ENCODE peak calls at places on chromosomes 12 and 14, in eight cellular contexts. One of them, this sample, is unnamed.

GRCh38 chr14:95886366-95886765 is 9.7 kb downstream of the TUNAR start:
- DNase-seq in stimulated activated CD8-positive, alpha-beta memory T cell treated with anti-CD3 and anti-CD28 coated beads, Interleukin-15, amount 100 ng/mL, for 48 hours: no peak
- DNase-seq in CD4-positive, alpha-beta T cell: no peak
- DNase-seq in fibroblast of pulmonary artery: no peak
- DNase-seq in RWPE1: no peak
- DNase-seq in CD8-positive, alpha-beta T cell: no peak
- DNase-seq in upper lobe of right lung: no peak
- DNase-seq in CMK: no peak
- DNase-seq in this sample: no peak

GRCh38 chr14:92959761-92960680 is 37.1 kb downstream of the CHGA start:
- DNase-seq in stimulated activated CD8-positive, alpha-beta memory T cell treated with anti-CD3 and anti-CD28 coated beads, Interleukin-15, amount 100 ng/mL, for 48 hours: no peak
- DNase-seq in CD4-positive, alpha-beta T cell: no peak
- DNase-seq in fibroblast of pulmonary artery: no peak
- DNase-seq in RWPE1: no peak
- DNase-seq in CD8-positive, alpha-beta T cell: no peak
- DNase-seq in upper lobe of right lung: no peak
- DNase-seq in CMK: no peak
- DNase-seq in this sample: no peak

GRCh38 chr12:52370906-52371608 is 3.8 kb upstream of the KRT85 start:
- DNase-seq in stimulated activated CD8-positive, alpha-beta memory T cell treated with anti-CD3 and anti-CD28 coated beads, Interleukin-15, amount 100 ng/mL, for 48 hours: no peak
- DNase-seq in CD4-positive, alpha-beta T cell: no peak
- DNase-seq in fibroblast of pulmonary artery: peak; percentile 76
- DNase-seq in RWPE1: no peak
- DNase-seq in CD8-positive, alpha-beta T cell: no peak
- DNase-seq in upper lobe of right lung: no peak
- DNase-seq in CMK: no peak
- DNase-seq in this sample: peak; percentile 30

GRCh38 chr12:12731178-12731577 is 14.0 kb downstream of the CDKN1B start:
- DNase-seq in stimulated activated CD8-positive, alpha-beta memory T cell treated with anti-CD3 and anti-CD28 coated beads, Interleukin-15, amount 100 ng/mL, for 48 hours: no peak
- DNase-seq in CD4-positive, alpha-beta T cell: no peak
- DNase-seq in fibroblast of pulmonary artery: no peak
- DNase-seq in RWPE1: no peak
- DNase-seq in CD8-positive, alpha-beta T cell: no peak
- DNase-seq in upper lobe of right lung: no peak
- DNase-seq in CMK: no peak
- DNase-seq in this sample: no peak

GRCh38 chr12:112868459-112869041 is 38.2 kb upstream of the OAS1 start:
- DNase-seq in stimulated activated CD8-positive, alpha-beta memory T cell treated with anti-CD3 and anti-CD28 coated beads, Interleukin-15, amount 100 ng/mL, for 48 hours: no peak
- DNase-seq in CD4-positive, alpha-beta T cell: no peak
- DNase-seq in fibroblast of pulmonary artery: no peak
- DNase-seq in RWPE1: peak; percentile 22
- DNase-seq in CD8-positive, alpha-beta T cell: no peak
- DNase-seq in upper lobe of right lung: no peak
- DNase-seq in CMK: no peak
- DNase-seq in this sample: peak; percentile 54

GRCh38 chr14:28901631-28902030 is 135.0 kb downstream of the FOXG1 start:
- DNase-seq in stimulated activated CD8-positive, alpha-beta memory T cell treated with anti-CD3 and anti-CD28 coated beads, Interleukin-15, amount 100 ng/mL, for 48 hours: no peak
- DNase-seq in CD4-positive, alpha-beta T cell: no peak
- DNase-seq in fibroblast of pulmonary artery: no peak
- DNase-seq in RWPE1: no peak
- DNase-seq in CD8-positive, alpha-beta T cell: no peak
- DNase-seq in upper lobe of right lung: no peak
- DNase-seq in CMK: no peak
- DNase-seq in this sample: no peak

GRCh38 chr14:65769151-65769550 is 356.6 kb downstream of the FUT8 start:
- DNase-seq in stimulated activated CD8-positive, alpha-beta memory T cell treated with anti-CD3 and anti-CD28 coated beads, Interleukin-15, amount 100 ng/mL, for 48 hours: no peak
- DNase-seq in CD4-positive, alpha-beta T cell: no peak
- DNase-seq in fibroblast of pulmonary artery: no peak
- DNase-seq in RWPE1: no peak
- DNase-seq in CD8-positive, alpha-beta T cell: no peak
- DNase-seq in upper lobe of right lung: no peak
- DNase-seq in CMK: no peak
- DNase-seq in this sample: no peak

GRCh38 chr12:52871291-52871961 is 22.6 kb upstream of the KRT78 start:
- DNase-seq in stimulated activated CD8-positive, alpha-beta memory T cell treated with anti-CD3 and anti-CD28 coated beads, Interleukin-15, amount 100 ng/mL, for 48 hours: no peak
- DNase-seq in CD4-positive, alpha-beta T cell: no peak
- DNase-seq in fibroblast of pulmonary artery: peak; percentile 66
- DNase-seq in RWPE1: peak; percentile 93
- DNase-seq in CD8-positive, alpha-beta T cell: no peak
- DNase-seq in upper lobe of right lung: no peak
- DNase-seq in CMK: no peak
- DNase-seq in this sample: peak; percentile 58

GRCh38 chr12:52267266-52267665 is 7.2 kb upstream of the KRT86 start:
- DNase-seq in stimulated activated CD8-positive, alpha-beta memory T cell treated with anti-CD3 and anti-CD28 coated beads, Interleukin-15, amount 100 ng/mL, for 48 hours: no peak
- DNase-seq in CD4-positive, alpha-beta T cell: no peak
- DNase-seq in fibroblast of pulmonary artery: no peak
- DNase-seq in RWPE1: no peak
- DNase-seq in CD8-positive, alpha-beta T cell: no peak
- DNase-seq in upper lobe of right lung: no peak
- DNase-seq in CMK: no peak
- DNase-seq in this sample: no peak

GRCh38 chr12:125797421-125798175 is 732.4 kb downstream of the AACS start:
- DNase-seq in stimulated activated CD8-positive, alpha-beta memory T cell treated with anti-CD3 and anti-CD28 coated beads, Interleukin-15, amount 100 ng/mL, for 48 hours: no peak
- DNase-seq in CD4-positive, alpha-beta T cell: no peak
- DNase-seq in fibroblast of pulmonary artery: no peak
- DNase-seq in RWPE1: no peak
- DNase-seq in CD8-positive, alpha-beta T cell: no peak
- DNase-seq in upper lobe of right lung: no peak
- DNase-seq in CMK: no peak
- DNase-seq in this sample: no peak

GRCh38 chr14:56189306-56189705 is 71.1 kb downstream of the PELI2 start:
- DNase-seq in stimulated activated CD8-positive, alpha-beta memory T cell treated with anti-CD3 and anti-CD28 coated beads, Interleukin-15, amount 100 ng/mL, for 48 hours: no peak
- DNase-seq in CD4-positive, alpha-beta T cell: no peak
- DNase-seq in fibroblast of pulmonary artery: peak; percentile 78
- DNase-seq in RWPE1: peak; percentile 83
- DNase-seq in CD8-positive, alpha-beta T cell: no peak
- DNase-seq in upper lobe of right lung: no peak
- DNase-seq in CMK: no peak
- DNase-seq in this sample: peak; percentile 36

GRCh38 chr14:67285876-67286452 is 44.7 kb downstream of the PALS1 start:
- DNase-seq in stimulated activated CD8-positive, alpha-beta memory T cell treated with anti-CD3 and anti-CD28 coated beads, Interleukin-15, amount 100 ng/mL, for 48 hours: no peak
- DNase-seq in CD4-positive, alpha-beta T cell: no peak
- DNase-seq in fibroblast of pulmonary artery: peak; percentile 76
- DNase-seq in RWPE1: peak; percentile 34
- DNase-seq in CD8-positive, alpha-beta T cell: no peak
- DNase-seq in upper lobe of right lung: no peak
- DNase-seq in CMK: no peak
- DNase-seq in this sample: peak; percentile 77

GRCh38 chr12:129520736-129521135 is 383.1 kb downstream of the TMEM132D start:
- DNase-seq in stimulated activated CD8-positive, alpha-beta memory T cell treated with anti-CD3 and anti-CD28 coated beads, Interleukin-15, amount 100 ng/mL, for 48 hours: no peak
- DNase-seq in CD4-positive, alpha-beta T cell: no peak
- DNase-seq in fibroblast of pulmonary artery: no peak
- DNase-seq in RWPE1: no peak
- DNase-seq in CD8-positive, alpha-beta T cell: no peak
- DNase-seq in upper lobe of right lung: no peak
- DNase-seq in CMK: no peak
- DNase-seq in this sample: no peak

GRCh38 chr12:110338754-110339153 is 57.7 kb downstream of the ATP2A2 start:
- DNase-seq in stimulated activated CD8-positive, alpha-beta memory T cell treated with anti-CD3 and anti-CD28 coated beads, Interleukin-15, amount 100 ng/mL, for 48 hours: no peak
- DNase-seq in CD4-positive, alpha-beta T cell: no peak
- DNase-seq in fibroblast of pulmonary artery: peak; percentile 29
- DNase-seq in RWPE1: no peak
- DNase-seq in CD8-positive, alpha-beta T cell: no peak
- DNase-seq in upper lobe of right lung: no peak
- DNase-seq in CMK: no peak
- DNase-seq in this sample: no peak